ENCODE peak calls at places on chromosomes 11 and 22, in eight cellular contexts. S is hepatocyte, O is neural progenitor cell, H is MM.1S, M is HCT116, B is SK-N-SH, D is OCI-LY7, I is GM23338. V is an unnamed sample.

GRCh38 chr22:39317756-39318506 is 1.5 kb downstream of the RPL3 start:
- DNase-seq in B (no peak), M (no peak), O (no peak), I (no peak), D (peak), S (no peak), H (no peak), V (no peak)

GRCh38 chr11:78149646-78150045 is 10.2 kb upstream of the ALG8 start:
- DNase-seq in S (peak), O (no peak), H (no peak), B (no peak), M (no peak), I (no peak), D (no peak), V (peak)

GRCh38 chr11:87299041-87299481 is 261.3 kb downstream of the TMEM135 start:
- DNase-seq in I (no peak), B (no peak), O (no peak), H (no peak), M (no peak), S (no peak), D (no peak), V (peak)

GRCh38 chr11:105189586-105189985 is 50.0 kb upstream of the CARD18 start:
- DNase-seq in O (no peak), S (no peak), M (no peak), I (no peak), D (no peak), H (no peak), B (no peak), V (no peak)

GRCh38 chr11:32390712-32391111 is 44.6 kb downstream of the WT1 start:
- DNase-seq in O (no peak), H (no peak), S (no peak), M (no peak), I (no peak), D (no peak), B (no peak), V (no peak)

GRCh38 chr11:9459573-9460321 is 1.1 kb upstream of the ZNF143 start:
- DNase-seq in M (peak), O (no peak), B (peak), H (peak), D (peak), S (peak), I (peak), V (peak)

GRCh38 chr11:9796854-9797253 is 133.0 kb downstream of the SWAP70 start:
- DNase-seq in D (no peak), S (no peak), B (no peak), O (no peak), M (no peak), H (no peak), I (no peak), V (no peak)

GRCh38 chr22:39208013-39208680 is 36.6 kb downstream of the PDGFB start:
- DNase-seq in H (no peak), I (no peak), B (no peak), M (no peak), S (no peak), O (no peak), D (no peak), V (no peak)

GRCh38 chr22:20191000-20191515 is 40.2 kb upstream of the CCDC188 start:
- DNase-seq in S (no peak), D (no peak), H (no peak), B (no peak), O (no peak), I (no peak), M (no peak), V (no peak)

GRCh38 chr11:22491826-22492225 is 133.8 kb downstream of the FANCF start:
- DNase-seq in B (peak), S (no peak), D (no peak), M (no peak), O (peak), I (peak), H (no peak), V (no peak)

GRCh38 chr11:87361891-87362290 is 324.2 kb downstream of the TMEM135 start:
- DNase-seq in I (no peak), B (no peak), O (no peak), D (no peak), M (no peak), H (no peak), S (no peak), V (no peak)

GRCh38 chr11:74989269-74989655 is 529 bp downstream of the NEU3 start:
- DNase-seq in B (peak), I (peak), M (no peak), O (peak), S (peak), H (peak), D (peak), V (peak)

GRCh38 chr11:15714641-15715399 is 600.1 kb downstream of the INSC start:
- DNase-seq in S (no peak), B (no peak), H (no peak), D (no peak), O (no peak), M (no peak), I (no peak), V (no peak)

GRCh38 chr22:19504900-19505734 is 19.1 kb downstream of the CLDN5 start:
- DNase-seq in B (no peak), D (no peak), O (no peak), S (no peak), H (no peak), I (no peak), M (no peak), V (no peak)

GRCh38 chr11:36149538-36150242 is 139.5 kb downstream of the COMMD9 start:
- DNase-seq in D (no peak), S (peak), O (peak), I (peak), B (peak), H (peak), M (peak), V (peak)

GRCh38 chr11:125773516-125773915 is 5.1 kb downstream of the PATE2 start:
- DNase-seq in M (no peak), H (no peak), S (no peak), O (no peak), B (no peak), D (no peak), I (no peak), V (no peak)

GRCh38 chr11:107307991-107308390 is 149.6 kb downstream of the CWF19L2 start:
- DNase-seq in O (no peak), D (no peak), M (no peak), H (no peak), I (no peak), B (no peak), S (no peak), V (no peak)

GRCh38 chr11:64974124-64974523 is 2.2 kb upstream of the MAJIN start:
- DNase-seq in I (no peak), H (no peak), B (no peak), S (no peak), M (no peak), D (peak), O (no peak), V (no peak)

GRCh38 chr11:66639066-66639813 is 737 bp downstream of the RBM4 start:
- DNase-seq in S (peak), D (peak), B (no peak), I (peak), M (no peak), O (no peak), H (peak), V (peak)

GRCh38 chr11:86570457-86570856 is 102.0 kb downstream of the ME3 start:
- DNase-seq in B (no peak), D (no peak), O (peak), M (no peak), H (no peak), I (no peak), S (no peak), V (no peak)

GRCh38 chr11:69444381-69445130 is 36.9 kb upstream of the LINC01488 start:
- DNase-seq in O (peak), I (peak), D (no peak), S (peak), H (no peak), M (no peak), B (no peak), V (peak)

GRCh38 chr11:120432056-120433018 is 79.2 kb upstream of the GRIK4 start:
- DNase-seq in M (peak), I (no peak), H (no peak), B (no peak), S (peak), O (no peak), D (no peak), V (peak)

GRCh38 chr22:21949948-21950347 is 2.7 kb downstream of the PPM1F start:
- DNase-seq in S (no peak), B (no peak), I (no peak), M (no peak), D (no peak), H (no peak), O (no peak), V (no peak)

GRCh38 chr11:119363874-119364590 is 17.5 kb downstream of the USP2 start:
- DNase-seq in D (peak), M (no peak), O (peak), B (peak), H (no peak), S (peak), I (peak), V (peak)

GRCh38 chr11:7672276-7672959 is 882 bp downstream of the CYB5R2 start:
- DNase-seq in I (no peak), B (no peak), S (peak), H (no peak), D (no peak), O (no peak), M (no peak), V (no peak)
- H3K4me3 ChIP-seq in I (peak), B (no peak), S (no peak), H (no peak), D (no peak), O (no peak), M (peak), V (no peak)

DNA sequence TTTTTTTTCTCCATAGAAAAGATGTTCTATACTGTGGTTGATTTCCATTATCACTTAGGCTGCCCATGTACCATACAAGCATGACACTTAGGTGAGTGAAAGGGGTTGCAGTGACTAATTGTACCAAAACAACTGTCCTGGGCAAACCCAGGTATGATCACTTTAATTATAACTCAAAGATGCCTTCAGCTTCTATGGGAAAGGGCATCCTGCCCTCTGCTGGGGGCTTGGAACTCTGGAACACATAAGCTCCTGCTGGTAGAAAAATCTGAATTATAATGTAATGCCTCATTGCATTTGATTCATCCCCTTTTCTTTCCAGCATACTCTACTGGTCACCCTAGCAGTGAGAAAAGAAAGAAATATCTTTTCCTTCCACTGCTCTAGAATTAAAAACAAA is 206.3 kb downstream of the DDX10 start:
- DNase-seq in S (peak), H (peak), I (peak), D (peak), O (peak), M (no peak), B (peak), V (peak)
- TF ChIP-seq CTCF in S (peak), H (peak), I (peak), D (peak), O (peak), M (peak), B (peak), V (peak)

DNA sequence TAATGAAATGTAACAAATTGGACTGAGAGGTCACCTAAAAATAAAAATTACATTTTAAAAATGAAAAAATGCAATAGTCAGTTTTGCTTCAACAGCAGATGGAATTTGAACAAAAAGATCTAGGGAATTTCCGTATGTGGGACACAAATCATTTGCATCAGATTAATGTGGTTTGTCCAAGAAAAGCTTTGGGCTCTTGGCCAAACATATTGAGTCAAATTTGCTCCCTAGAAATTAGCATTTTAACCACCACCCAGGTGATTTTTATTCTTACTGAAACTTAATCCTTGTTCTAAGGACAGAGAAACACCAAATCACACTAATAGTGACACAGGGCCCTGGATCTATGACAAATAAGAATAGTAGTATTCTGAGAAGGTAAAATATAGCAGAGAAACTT is 1477.8 kb downstream of the FAM181B start:
- DNase-seq in O (no peak), M (no peak), I (no peak), B (no peak), S (no peak), H (no peak), D (no peak), V (no peak)
- TF ChIP-seq EZH2phosphoT487 in O (no peak), M (no peak), I (no peak), B (no peak), S (no peak), H (no peak), D (no peak), V (no peak)

DNA sequence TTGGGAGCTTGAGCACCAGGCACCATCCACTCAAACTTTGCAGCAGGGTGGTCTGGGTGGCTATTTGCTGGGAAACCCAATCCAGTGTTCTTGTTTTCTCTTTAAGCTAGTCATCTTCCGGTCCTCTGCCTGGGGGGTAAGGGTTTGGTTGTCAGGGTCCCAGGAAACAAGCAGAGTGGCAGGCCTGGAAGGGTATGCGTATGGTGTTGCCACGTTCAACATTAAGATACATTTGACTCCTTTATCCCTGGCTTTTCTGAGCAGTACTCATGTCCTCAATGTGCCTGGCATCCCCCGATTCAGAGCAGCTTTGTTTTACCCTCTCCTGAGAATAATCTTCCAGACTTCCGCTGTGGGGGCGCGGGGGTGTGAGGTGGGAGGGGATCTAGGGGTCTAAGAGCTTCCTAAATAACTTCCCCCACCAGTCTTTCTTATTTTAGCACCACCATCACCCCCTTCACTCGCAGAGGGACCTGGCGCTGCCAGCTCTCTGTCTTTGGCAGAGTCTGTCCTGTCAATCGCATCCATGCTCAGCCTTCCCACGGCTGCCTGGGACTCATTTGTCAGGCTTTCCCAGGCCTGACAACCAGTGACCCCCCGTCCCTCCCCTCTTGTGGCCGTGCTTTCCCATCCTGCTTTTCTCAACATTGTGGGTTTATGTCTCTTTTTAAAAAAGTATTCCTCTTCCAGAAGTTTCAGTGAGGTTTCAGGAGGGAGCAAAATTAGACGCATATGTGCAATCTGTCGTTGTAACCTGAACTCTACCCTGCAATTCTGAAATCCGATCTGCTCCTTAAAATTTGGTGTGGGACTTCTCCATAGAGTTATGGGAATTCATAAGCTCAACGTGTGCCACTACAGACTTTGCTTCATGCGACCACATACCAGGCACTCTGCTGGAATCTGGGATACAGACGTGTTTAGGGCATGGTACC is 27.0 kb upstream of the RBFOX2 start:
- DNase-seq in D (no peak), S (no peak), I (no peak), M (no peak), H (no peak), B (no peak), O (no peak), V (no peak)
- H3K4me3 ChIP-seq in D (no peak), S (no peak), I (no peak), M (no peak), H (no peak), B (no peak), O (no peak), V (no peak)

GRCh38 chr22:50275181-50276055 is 5.2 kb upstream of the MAPK11 start:
- DNase-seq in B (no peak), D (no peak), M (no peak), O (no peak), S (no peak), H (no peak), I (no peak), V (no peak)

GRCh38 chr22:50274311-50274710 is 4.1 kb upstream of the MAPK11 start:
- DNase-seq in S (peak), M (no peak), H (peak), B (peak), D (peak), O (peak), I (peak), V (peak)

GRCh38 chr22:50277761-50278160 is 7.6 kb upstream of the MAPK11 start:
- DNase-seq in I (no peak), H (no peak), O (no peak), M (no peak), B (no peak), S (no peak), D (no peak), V (no peak)

GRCh38 chr22:50278461-50278860 is 8.3 kb upstream of the MAPK11 start:
- DNase-seq in O (no peak), B (no peak), I (no peak), M (no peak), H (no peak), D (no peak), S (no peak), V (no peak)

DNA sequence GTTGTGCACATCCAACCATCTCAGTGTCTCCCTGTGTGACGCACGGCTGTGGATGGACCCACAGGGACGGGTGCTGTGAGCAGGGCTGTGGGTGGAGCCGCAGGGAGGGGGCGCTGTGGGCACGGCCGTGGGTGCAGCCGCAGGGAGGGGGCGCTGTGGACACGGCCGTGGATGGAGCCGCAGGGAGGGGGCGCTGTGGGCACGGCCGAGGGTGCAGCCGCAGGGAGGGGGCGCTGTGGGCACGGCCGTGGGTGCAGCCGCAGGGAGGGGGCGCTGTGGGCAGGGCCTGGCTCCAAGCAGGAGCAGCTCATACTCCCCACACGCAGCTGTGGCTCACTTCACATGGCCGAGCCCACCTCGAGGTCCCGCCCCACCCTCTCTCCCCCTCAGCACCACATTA is 6.0 kb upstream of the MAPK11 start:
- DNase-seq in B (peak), D (peak), O (no peak), M (no peak), I (peak), H (peak), S (peak), V (peak)
- TF ChIP-seq CTCF in B (peak), D (peak), O (peak), M (peak), I (peak), H (peak), S (peak), V (peak)

GRCh38 chr11:47160753-47161133 is 15.9 kb downstream of the ARFGAP2 start:
- DNase-seq in H (no peak), B (no peak), M (no peak), S (no peak), O (no peak), D (no peak), I (peak), V (no peak)
- TF ChIP-seq EZH2phosphoT487 in H (no peak), B (no peak), M (no peak), S (no peak), O (no peak), D (no peak), I (no peak), V (no peak)

GRCh38 chr11:820655-821512 is 2.2 kb downstream of the PNPLA2 start:
- DNase-seq in I (no peak), S (peak), M (no peak), B (no peak), D (no peak), H (no peak), O (no peak), V (peak)
- H3K4me3 ChIP-seq in I (peak), S (peak), M (peak), B (peak), D (peak), H (peak), O (peak), V (peak)

GRCh38 chr11:127420139-127420538 is 419.6 kb upstream of the KIRREL3 start:
- DNase-seq in D (no peak), H (no peak), O (no peak), M (no peak), I (no peak), S (no peak), B (no peak), V (no peak)
- TF ChIP-seq CTCF in D (no peak), H (no peak), O (no peak), M (no peak), I (no peak), S (no peak), B (no peak), V (no peak)

V was measured in PC-3.